ENCODE peak calls at places on chromosomes 5 and 9, in nine cellular contexts. E is lower lobe of right lung, F is heart left ventricle, Y is ovary, K is upper lobe of right lung, B is pancreas, G is AG09319, Q is progenitor cell of endocrine pancreas, H is GM10248. D is an unnamed sample.

GRCh38 chr5:135887881-135888614 is 7.6 kb downstream of the IL9 start:
- DNase-seq in E (no peak), F (no peak), Y (no peak), K (no peak), B (no peak), G (no peak), Q (no peak), H (no peak), D (no peak)

GRCh38 chr9:96555567-96556386 is 63.9 kb downstream of the CDC14B start:
- DNase-seq in E (no peak), F (no peak), Y (no peak), K (no peak), B (no peak), G (no peak), Q (no peak), H (no peak), D (no peak)

GRCh38 chr9:88808019-88808656 is 183.1 kb upstream of the S1PR3 start:
- DNase-seq in E (no peak), F (no peak), Y (no peak), K (no peak), B (no peak), G (peak; percentile 29), Q (no peak), H (no peak), D (no peak)

GRCh38 chr9:16316406-16316805 is 554.1 kb downstream of the BNC2 start:
- DNase-seq in E (no peak), F (no peak), Y (no peak), K (no peak), B (no peak), G (no peak), Q (no peak), H (no peak), D (no peak)

GRCh38 chr5:110478899-110479298 is 247.6 kb downstream of the TMEM232 start:
- DNase-seq in E (no peak), F (no peak), Y (no peak), K (no peak), B (no peak), G (peak; percentile 71), Q (no peak), H (no peak), D (no peak)

GRCh38 chr5:96699186-96699820 is 37.1 kb downstream of the CAST start:
- DNase-seq in E (no peak), F (no peak), Y (no peak), K (no peak), B (no peak), G (no peak), Q (no peak), H (no peak), D (no peak)

GRCh38 chr9:19698960-19699359 is 89.9 kb downstream of the SLC24A2 start:
- DNase-seq in E (no peak), F (no peak), Y (no peak), K (no peak), B (no peak), G (no peak), Q (no peak), H (no peak), D (no peak)

GRCh38 chr9:570187-570586 is 271.3 kb upstream of the DMRT1 start:
- DNase-seq in E (no peak), F (no peak), Y (no peak), K (no peak), B (no peak), G (no peak), Q (no peak), H (no peak), D (no peak)

GRCh38 chr5:134541736-134542376 is 16.4 kb downstream of the JADE2 start:
- DNase-seq in E (peak; percentile 66), F (peak; percentile 77), Y (peak; percentile 68), K (peak; percentile 75), B (no peak), G (no peak), Q (peak; percentile 75), H (no peak), D (no peak)

GRCh38 chr5:9519537-9519936 is 26.3 kb downstream of the SEMA5A start:
- DNase-seq in E (no peak), F (no peak), Y (no peak), K (no peak), B (no peak), G (peak; percentile 58), Q (no peak), H (no peak), D (no peak)

GRCh38 chr5:111635151-111635945 is 121.6 kb downstream of the NREP start:
- DNase-seq in E (no peak), F (no peak), Y (no peak), K (no peak), B (no peak), G (no peak), Q (no peak), H (no peak), D (no peak)

GRCh38 chr9:27925815-27926214 is 352.5 kb upstream of the C9orf72 start:
- DNase-seq in E (no peak), F (no peak), Y (no peak), K (no peak), B (no peak), G (no peak), Q (no peak), H (no peak), D (no peak)

GRCh38 chr5:89827388-89827787 is 582.2 kb downstream of the CETN3 start:
- DNase-seq in E (no peak), F (no peak), Y (no peak), K (no peak), B (no peak), G (no peak), Q (no peak), H (no peak), D (no peak)

GRCh38 chr9:127634698-127635097 is 22.6 kb downstream of the STXBP1 start:
- DNase-seq in E (no peak), F (no peak), Y (no peak), K (no peak), B (no peak), G (no peak), Q (no peak), H (no peak), D (no peak)

GRCh38 chr5:133977858-133978257 is 9.4 kb upstream of the C5orf15 start:
- DNase-seq in E (no peak), F (no peak), Y (no peak), K (no peak), B (no peak), G (no peak), Q (no peak), H (no peak), D (no peak)

GRCh38 chr5:162474239-162474638 is 406.7 kb downstream of the GABRG2 start:
- DNase-seq in E (no peak), F (no peak), Y (no peak), K (no peak), B (no peak), G (no peak), Q (no peak), H (no peak), D (no peak)

GRCh38 chr9:38486837-38487236 is 62.6 kb upstream of the IGFBPL1 start:
- DNase-seq in E (no peak), F (no peak), Y (no peak), K (no peak), B (no peak), G (no peak), Q (no peak), H (no peak), D (no peak)

GRCh38 chr5:115796656-115797055 is 19.8 kb downstream of the CDO1 start:
- DNase-seq in E (no peak), F (no peak), Y (no peak), K (no peak), B (no peak), G (no peak), Q (no peak), H (no peak), D (no peak)
- TF ChIP-seq CTCF in E (no peak), F (no peak), Y (no peak), K (no peak), B (no peak), G (no peak), Q (no peak), H (no peak), D (no peak)

GRCh38 chr5:115296130-115296997 is at the start of gene CCDC112:
- DNase-seq in E (peak; percentile 91), F (peak; percentile 92), Y (peak; percentile 51), K (peak; percentile 94), B (peak; percentile 90), G (peak; percentile 43), Q (peak; percentile 67), H (peak; percentile 95), D (peak; percentile 57)
- TF ChIP-seq CTCF in E (no peak), F (no peak), Y (no peak), K (no peak), B (no peak), G (no peak), Q (no peak), H (no peak), D (no peak)

DNA sequence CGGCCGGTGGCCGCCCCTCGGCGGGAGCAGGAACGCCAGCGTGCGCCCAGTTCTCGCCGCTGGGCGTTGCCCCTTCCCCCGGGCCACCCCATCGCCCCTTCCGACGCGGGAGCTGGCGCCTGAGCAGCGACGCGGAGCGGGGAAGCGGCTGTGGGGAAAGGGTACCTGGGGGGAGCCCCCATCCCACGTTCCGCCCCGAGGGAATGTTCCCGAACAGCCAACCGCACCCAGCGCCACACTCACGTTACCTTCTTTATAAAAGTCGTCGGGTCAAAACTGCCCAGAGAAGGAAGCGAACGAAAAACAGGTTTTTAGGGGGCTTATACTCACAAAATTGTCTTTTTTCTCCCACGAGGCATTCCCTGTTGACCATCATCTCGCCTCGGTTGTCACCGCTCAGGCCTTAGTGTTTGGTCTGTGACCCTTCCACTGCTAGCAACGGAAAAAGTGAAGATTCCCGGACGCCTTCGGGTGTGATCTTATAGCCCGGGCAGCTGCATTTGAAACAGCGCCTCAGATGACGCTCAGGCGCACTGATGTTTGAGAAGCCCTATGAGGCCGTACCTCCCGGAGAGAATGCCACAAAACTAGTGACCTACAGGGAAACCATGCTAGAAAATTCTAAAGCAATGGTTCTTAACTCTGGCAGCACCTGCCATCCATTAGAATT is 472 bp upstream of the GOLM1 start:
- DNase-seq in E (peak; percentile 56), F (peak; percentile 66), Y (peak; percentile 49), K (no peak), B (no peak), G (no peak), Q (no peak), H (peak; percentile 27), D (no peak)
- TF ChIP-seq CTCF in E (no peak), F (no peak), Y (no peak), K (no peak), B (no peak), G (peak; percentile 2), Q (peak; percentile 7), H (peak; percentile 5), D (no peak)

GRCh38 chr9:133348763-133349573 is 950 bp downstream of the RPL7A start:
- DNase-seq in E (no peak), F (no peak), Y (no peak), K (no peak), B (no peak), G (no peak), Q (no peak), H (no peak), D (no peak)

GRCh38 chr9:133346021-133346713 is 1.8 kb downstream of the MED22 start:
- DNase-seq in E (peak; percentile 49), F (no peak), Y (peak; percentile 40), K (no peak), B (no peak), G (no peak), Q (no peak), H (no peak), D (no peak)

GRCh38 chr9:133347985-133348762 is at the start of the genes MED22 and RPL7A:
- DNase-seq in E (peak; percentile 95), F (peak; percentile 94), Y (peak; percentile 89), K (peak; percentile 93), B (peak; percentile 90), G (peak; percentile 91), Q (peak; percentile 76), H (peak; percentile 94), D (peak; percentile 83)

GRCh38 chr9:133345596-133345995 is 2.3 kb downstream of the MED22 start:
- DNase-seq in E (no peak), F (no peak), Y (no peak), K (no peak), B (no peak), G (no peak), Q (no peak), H (no peak), D (no peak)

GRCh38 chr9:133347515-133347984 is 381 bp downstream of the MED22 start:
- DNase-seq in E (peak; percentile 59), F (no peak), Y (peak; percentile 34), K (peak; percentile 76), B (no peak), G (no peak), Q (no peak), H (peak; percentile 75), D (peak; percentile 45)
- TF ChIP-seq CTCF in E (no peak), F (no peak), Y (no peak), K (no peak), B (no peak), G (no peak), Q (no peak), H (no peak), D (no peak)

D was measured in CD4-positive, alpha-beta T cell.